ENCODE peak calls at places on chromosomes 11 and 22, in four cellular contexts. O is tibial artery, U is cardiac fibroblast, Q is A549. I is an unnamed sample.

GRCh38 chr11:101169944-101170343 is 40.3 kb upstream of the PGR start:
- DNase-seq in U (no peak), Q (no peak), O (no peak), I (no peak)

GRCh38 chr11:795638-796564 is 2.2 kb downstream of the SLC25A22 start:
- DNase-seq in U (peak; percentile 81), O (peak; percentile 89), Q (no peak), I (peak; percentile 89)

GRCh38 chr22:44024288-44024908 is at the start of gene PARVB:
- DNase-seq in U (peak; percentile 29), O (no peak), Q (no peak), I (peak; percentile 32)

GRCh38 chr11:37450613-37451012 is 852.6 kb upstream of the RAG2 start:
- DNase-seq in Q (no peak), O (no peak), U (no peak), I (no peak)

GRCh38 chr22:30605449-30606110 is 1.4 kb upstream of the TCN2 start:
- DNase-seq in U (peak; percentile 71), Q (peak; percentile 69), O (peak; percentile 74), I (peak; percentile 45)

GRCh38 chr22:28629420-28630184 is 50.0 kb downstream of the TTC28 start:
- DNase-seq in U (peak; percentile 28), O (no peak), Q (peak; percentile 2), I (peak; percentile 11)

GRCh38 chr11:7896026-7896785 is 34.9 kb downstream of the OR10A6 start:
- DNase-seq in U (no peak), Q (no peak), O (no peak), I (no peak)

GRCh38 chr11:102341844-102342318 is 5.1 kb upstream of the BIRC2 start:
- DNase-seq in O (peak; percentile 79), Q (peak; percentile 68), U (peak; percentile 91), I (peak; percentile 86)

GRCh38 chr11:120326228-120326627 is 1.1 kb downstream of the TLCD5 start:
- DNase-seq in Q (no peak), O (no peak), U (peak; percentile 84), I (peak; percentile 88)
- H3K4me3 ChIP-seq in Q (peak overlapping the region; percentile 72), O (peak overlapping the region; percentile 90), U (no peak overlapping the region), I (peak overlapping the region; percentile 73)

DNA sequence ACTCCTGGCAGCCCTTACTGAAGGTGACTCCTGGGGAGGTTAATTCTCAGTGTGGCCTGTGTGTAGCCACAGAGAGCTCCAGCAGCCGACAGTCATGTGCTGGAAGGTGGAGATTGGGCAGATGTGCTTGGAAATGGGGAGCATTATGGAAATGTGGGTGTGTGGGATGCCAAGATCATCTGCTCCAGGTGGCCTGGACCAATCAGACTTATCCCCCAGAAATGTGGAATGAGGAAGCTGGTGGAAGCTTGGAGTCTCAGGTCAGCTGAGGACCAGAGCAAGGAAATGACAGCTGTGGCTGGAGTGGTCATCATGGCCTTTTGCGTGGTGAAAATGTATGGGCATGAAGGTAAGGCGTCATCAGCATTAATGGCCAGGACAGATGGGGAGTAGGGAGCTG is 234.0 kb downstream of the MIAT start:
- DNase-seq in O (no peak), U (no peak), Q (no peak), I (no peak)
- TF ChIP-seq CTCF in O (no peak), U (no peak), Q (no peak), I (no peak)

GRCh38 chr22:38081941-38082828 is 1.8 kb downstream of the SLC16A8 start:
- DNase-seq in Q (no peak), O (no peak), U (no peak), I (no peak)
- H3K4me3 ChIP-seq in Q (no peak overlapping the region), O (peak overlapping the region; percentile 45), U (no peak overlapping the region), I (no peak overlapping the region)

GRCh38 chr11:4826425-4826824 is 5.3 kb downstream of the OR51F2 start:
- DNase-seq in Q (no peak), O (no peak), U (peak; percentile 38), I (peak; percentile 1)
- TF ChIP-seq CTCF in Q (no peak), O (peak; percentile 60), U (peak; percentile 34), I (peak; percentile 10)

GRCh38 chr11:76152086-76152658 is 54.1 kb downstream of the WNT11 start:
- DNase-seq in O (peak; percentile 92), Q (peak; percentile 93), U (peak; percentile 87), I (peak; percentile 74)
- H3K4me3 ChIP-seq in O (peak overlapping the region; percentile 26), Q (no peak overlapping the region), U (peak overlapping the region; percentile 26), I (peak overlapping the region; percentile 47)

GRCh38 chr11:17722000-17722643 is 2.8 kb downstream of the MYOD1 start:
- DNase-seq in O (no peak), Q (peak; percentile 48), U (peak; percentile 33), I (no peak)
- TF ChIP-seq CTCF in O (no peak), Q (peak; percentile 39), U (peak; percentile 68), I (peak; percentile 53)

GRCh38 chr11:129750343-129751292 is 65.0 kb upstream of the TMEM45B start:
- DNase-seq in Q (peak; percentile 12), O (peak; percentile 75), U (peak; percentile 79), I (peak; percentile 68)
- H3K4me3 ChIP-seq in Q (peak overlapping the region; percentile 27), O (peak overlapping the region; percentile 21), U (peak overlapping the region; percentile 25), I (peak overlapping the region; percentile 21)

GRCh38 chr11:29518389-29519174 is 498.2 kb downstream of the KCNA4 start:
- DNase-seq in U (peak; percentile 34), O (no peak), Q (no peak), I (no peak)
- TF ChIP-seq CTCF in U (peak; percentile 27), O (no peak), Q (no peak), I (no peak)

GRCh38 chr11:113148652-113149051 is 165.7 kb upstream of the TTC12 start:
- DNase-seq in Q (no peak), U (no peak), O (no peak), I (no peak)

GRCh38 chr11:113142508-113142907 is 171.9 kb upstream of the TTC12 start:
- DNase-seq in U (no peak), O (no peak), Q (no peak), I (no peak)

GRCh38 chr11:113148076-113148475 is 166.3 kb upstream of the TTC12 start:
- DNase-seq in Q (no peak), U (no peak), O (no peak), I (no peak)

GRCh38 chr11:113151502-113151901 is 162.9 kb upstream of the TTC12 start:
- DNase-seq in O (no peak), Q (no peak), U (no peak), I (no peak)

DNA sequence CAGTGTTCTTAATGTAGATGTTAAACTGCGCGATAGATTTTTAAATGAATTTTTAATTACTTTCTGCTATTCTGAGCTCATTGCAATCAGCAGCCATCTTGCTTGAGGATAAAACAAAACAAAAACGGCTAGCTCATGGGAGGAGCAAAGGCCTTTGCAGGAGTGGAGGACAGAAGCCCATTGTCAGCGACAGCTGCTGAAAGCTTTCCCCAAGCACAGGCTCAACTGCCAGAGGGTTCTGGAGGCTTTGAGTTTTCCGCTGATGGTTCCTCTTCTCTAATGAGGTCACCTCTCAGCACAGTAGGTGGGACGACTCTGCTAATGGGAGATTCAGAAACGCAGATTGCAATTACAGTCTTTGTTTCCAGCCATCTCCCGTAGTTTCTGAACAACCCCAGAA is 167.1 kb upstream of the TTC12 start:
- DNase-seq in Q (no peak), U (no peak), O (no peak), I (no peak)
- H3K4me3 ChIP-seq in Q (no peak overlapping the region), U (no peak overlapping the region), O (no peak overlapping the region), I (no peak overlapping the region)